ENCODE peak calls at places on chromosome 1, in five cellular contexts. O is MM.1S, F is breast epithelium, Y is stomach, N is RWPE1. Q is an unnamed sample.

GRCh38 chr1:192439373-192440025 is 122.7 kb downstream of the RGS21 start:
- DNase-seq in O (no peak), F (no peak), N (peak), Y (no peak), Q (no peak)

GRCh38 chr1:243525085-243525487 is 269.2 kb downstream of the SDCCAG8 start:
- DNase-seq in Y (no peak), N (peak), O (no peak), F (no peak), Q (no peak)

GRCh38 chr1:211653329-211653728 is 22.1 kb downstream of the NEK2 start:
- DNase-seq in O (no peak), N (no peak), Y (no peak), F (no peak), Q (no peak)

GRCh38 chr1:10415211-10415930 is 14.9 kb upstream of the CENPS start:
- DNase-seq in Y (peak), N (no peak), F (no peak), O (no peak), Q (no peak)

GRCh38 chr1:202968351-202968750 is 1.3 kb upstream of the CYB5R1 start:
- DNase-seq in N (no peak), O (no peak), Y (no peak), F (no peak), Q (no peak)

GRCh38 chr1:154342836-154343472 is 17.6 kb downstream of the ATP8B2 start:
- DNase-seq in Y (peak), O (peak), F (no peak), N (no peak), Q (no peak)

GRCh38 chr1:27099154-27099903 is 55.6 kb downstream of the SLC9A1 start:
- DNase-seq in F (peak), O (no peak), Y (peak), N (peak), Q (no peak)

GRCh38 chr1:71424536-71424935 is 343.7 kb upstream of the ZRANB2 start:
- DNase-seq in O (no peak), F (no peak), Y (no peak), N (no peak), Q (no peak)

GRCh38 chr1:88549536-88549935 is 134.5 kb upstream of the PKN2 start:
- DNase-seq in Y (no peak), F (no peak), O (peak), N (no peak), Q (no peak)

GRCh38 chr1:97867127-97867526 is 53.7 kb downstream of the DPYD start:
- DNase-seq in O (no peak), N (no peak), F (no peak), Y (no peak), Q (no peak)

GRCh38 chr1:29519108-29519507 is 282.8 kb downstream of the PTPRU start:
- DNase-seq in O (no peak), F (no peak), N (no peak), Y (peak), Q (no peak)

GRCh38 chr1:83559090-83559489 is 439.8 kb downstream of the TTLL7 start:
- DNase-seq in F (no peak), O (no peak), N (no peak), Y (no peak), Q (no peak)

GRCh38 chr1:14627608-14628489 is 29.4 kb downstream of the KAZN start:
- DNase-seq in O (no peak), F (no peak), N (no peak), Y (no peak), Q (peak)

GRCh38 chr1:113976609-113977278 is 2.5 kb upstream of the OLFML3 start:
- DNase-seq in N (peak), F (no peak), Y (no peak), O (no peak), Q (no peak)

GRCh38 chr1:225921734-225922709 is 2.0 kb downstream of the PYCR2 start:
- DNase-seq in Y (no peak), F (peak), O (no peak), N (peak), Q (no peak)

GRCh38 chr1:3890389-3891328 is 9.4 kb downstream of the C1orf174 start:
- DNase-seq in N (no peak), O (no peak), F (no peak), Y (no peak), Q (no peak)

GRCh38 chr1:160539896-160540858 is 17.1 kb upstream of the SLAMF6 start:
- DNase-seq in N (no peak), O (peak), Y (peak), F (no peak), Q (no peak)

DNA sequence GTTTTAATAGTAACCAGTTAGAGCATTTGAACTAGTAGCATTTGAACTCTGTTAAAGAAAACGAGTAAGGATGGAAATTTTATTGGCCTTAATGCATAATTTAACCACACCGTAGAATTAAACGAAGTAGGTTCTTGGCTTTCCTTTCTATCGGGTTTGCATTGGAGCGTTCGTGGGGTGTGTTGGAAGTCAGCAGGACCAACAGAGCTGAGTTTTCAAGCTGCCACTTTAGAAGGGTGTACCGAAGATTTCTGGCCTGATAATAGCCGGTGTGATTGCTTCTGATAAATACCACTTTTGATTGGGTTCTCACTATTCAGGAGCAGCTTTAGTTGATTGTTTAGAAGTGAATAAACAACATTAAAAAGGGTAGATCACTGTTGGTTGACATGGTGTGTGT is 1.1 kb downstream of the GPSM2 start:
- DNase-seq in N (no peak), F (no peak), Y (no peak), O (no peak), Q (no peak)
- H3K27ac ChIP-seq in N (no peak), F (no peak), Y (no peak), O (no peak), Q (peak)

GRCh38 chr1:94926365-94926914 is 470 bp downstream of the CNN3 start:
- DNase-seq in F (peak), Y (peak), O (no peak), N (no peak), Q (peak)
- TF ChIP-seq CTCF in F (peak), Y (peak), O (no peak), N (peak), Q (peak)

DNA sequence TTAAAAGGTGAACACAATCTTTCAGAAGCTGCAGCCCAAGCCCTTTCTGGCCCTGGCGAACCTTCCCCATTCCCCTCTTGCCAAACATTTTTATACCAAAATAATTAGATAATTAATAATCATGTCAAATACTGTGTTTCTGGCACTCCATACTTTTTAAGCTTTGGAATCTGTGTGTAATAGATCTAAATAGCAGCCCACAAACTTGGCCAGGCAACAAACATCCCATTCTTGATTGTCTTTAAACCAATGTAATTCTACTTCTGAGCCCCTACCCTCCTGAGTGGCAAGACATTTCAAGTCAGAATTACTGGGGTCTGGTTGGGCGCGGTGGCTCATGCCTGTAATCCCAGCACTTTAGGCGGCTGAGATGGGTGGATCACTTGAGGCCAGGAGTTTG is 137.7 kb downstream of the NAV1 start:
- DNase-seq in F (no peak), O (no peak), Y (no peak), N (no peak), Q (no peak)
- H3K27ac ChIP-seq in F (no peak), O (no peak), Y (peak), N (peak), Q (no peak)

GRCh38 chr1:222768592-222768991 is 31.6 kb downstream of the FAM177B start:
- DNase-seq in F (no peak), N (no peak), O (no peak), Y (no peak), Q (no peak)

GRCh38 chr1:222769968-222770620 is 33.1 kb downstream of the FAM177B start:
- DNase-seq in Y (no peak), N (no peak), F (no peak), O (no peak), Q (no peak)

GRCh38 chr1:222767152-222767571 is 30.2 kb downstream of the FAM177B start:
- DNase-seq in Y (no peak), F (no peak), O (no peak), N (no peak), Q (no peak)

GRCh38 chr1:222769181-222769580 is 32.2 kb downstream of the FAM177B start:
- DNase-seq in O (no peak), N (no peak), F (no peak), Y (no peak), Q (no peak)
- TF ChIP-seq CTCF in O (peak), N (no peak), F (no peak), Y (no peak), Q (no peak)

GRCh38 chr1:183040600-183040999 is 17.4 kb downstream of the LAMC1 start:
- DNase-seq in F (no peak), O (no peak), N (no peak), Y (no peak), Q (no peak)
- H3K27ac ChIP-seq in F (peak), O (no peak), N (no peak), Y (no peak), Q (no peak)

GRCh38 chr1:162276493-162276892 is 100.2 kb downstream of the SPATA46 start:
- DNase-seq in O (peak), F (no peak), Y (no peak), N (peak), Q (no peak)
- TF ChIP-seq CTCF in O (peak), F (peak), Y (no peak), N (peak), Q (peak)

GRCh38 chr1:11938722-11939526 is 4.4 kb downstream of the PLOD1 start:
- DNase-seq in O (no peak), N (no peak), F (no peak), Y (no peak), Q (no peak)
- H3K27ac ChIP-seq in O (no peak), N (peak), F (peak), Y (no peak), Q (peak)

Q was measured in dorsolateral prefrontal cortex.